ENCODE peak calls at places on chromosomes 13 and 19, in nine cellular contexts. P, S, I, A, G, T, K, B and U are unnamed samples.

GRCh38 chr13:114269281-114269770 is 12.1 kb upstream of the UPF3A start:
- DNase-seq in A (no peak), B (no peak), K (no peak), P (no peak), I (no peak), T (no peak), G (no peak), S (no peak), U (no peak)

GRCh38 chr13:75455962-75456361 is 26.0 kb downstream of the TBC1D4 start:
- DNase-seq in I (no peak), T (no peak), B (no peak), S (no peak), A (no peak), G (no peak), P (no peak), K (no peak), U (no peak)

GRCh38 chr13:43232144-43232840 is 208.9 kb downstream of the DNAJC15 start:
- DNase-seq in K (no peak), I (no peak), B (peak; percentile 67), T (no peak), P (no peak), G (no peak), S (no peak), A (no peak), U (no peak)

GRCh38 chr19:14719162-14719561 is 29.3 kb downstream of the ZNF333 start:
- DNase-seq in I (no peak), P (no peak), G (no peak), A (no peak), B (no peak), K (no peak), S (no peak), T (no peak), U (no peak)

GRCh38 chr19:17075860-17076538 is 422 bp downstream of the MYO9B start:
- DNase-seq in G (no peak), A (no peak), T (peak; percentile 44), I (peak; percentile 35), S (peak; percentile 82), K (peak; percentile 70), B (no peak), P (peak; percentile 29), U (peak; percentile 13)

GRCh38 chr13:47233734-47234133 is 336.9 kb upstream of the HTR2A start:
- DNase-seq in T (peak; percentile 24), G (no peak), S (no peak), I (no peak), K (no peak), A (no peak), B (no peak), P (no peak), U (no peak)

GRCh38 chr13:106373304-106373988 is 162.0 kb downstream of the EFNB2 start:
- DNase-seq in G (no peak), T (no peak), K (no peak), S (no peak), A (no peak), I (no peak), P (no peak), B (peak; percentile 24), U (no peak)

GRCh38 chr13:109275848-109276247 is 510.5 kb downstream of the IRS2 start:
- DNase-seq in T (no peak), G (peak; percentile 79), B (no peak), P (peak; percentile 28), K (no peak), A (no peak), S (peak; percentile 51), I (no peak), U (peak; percentile 40)

GRCh38 chr13:75426421-75426820 is 55.5 kb downstream of the TBC1D4 start:
- DNase-seq in K (no peak), G (no peak), T (peak; percentile 34), P (no peak), B (no peak), S (no peak), A (no peak), I (no peak), U (peak; percentile 77)

GRCh38 chr19:58409010-58409790 is 751 bp downstream of the ZNF584 start:
- DNase-seq in A (no peak), G (peak; percentile 65), T (no peak), K (peak; percentile 72), I (no peak), B (no peak), P (peak; percentile 66), S (peak; percentile 37), U (no peak)

GRCh38 chr13:80530902-80531301 is 190.0 kb upstream of the SPRY2 start:
- DNase-seq in I (no peak), S (no peak), T (no peak), A (no peak), G (no peak), B (no peak), K (no peak), P (no peak), U (no peak)

GRCh38 chr13:33270906-33271538 is 14.5 kb downstream of the STARD13 start:
- DNase-seq in T (no peak), I (no peak), B (peak; percentile 86), P (no peak), S (no peak), A (no peak), G (no peak), K (no peak), U (no peak)

GRCh38 chr13:74288361-74288911 is 154.2 kb upstream of the KLF12 start:
- DNase-seq in G (peak; percentile 59), I (no peak), P (peak; percentile 71), K (peak; percentile 54), T (no peak), A (no peak), B (peak; percentile 14), S (peak; percentile 46), U (peak; percentile 21)

GRCh38 chr19:30492581-30492980 is 120.4 kb downstream of the ZNF536 start:
- DNase-seq in I (no peak), S (peak; percentile 32), G (no peak), T (no peak), A (no peak), P (no peak), B (no peak), K (no peak), U (no peak)

DNA sequence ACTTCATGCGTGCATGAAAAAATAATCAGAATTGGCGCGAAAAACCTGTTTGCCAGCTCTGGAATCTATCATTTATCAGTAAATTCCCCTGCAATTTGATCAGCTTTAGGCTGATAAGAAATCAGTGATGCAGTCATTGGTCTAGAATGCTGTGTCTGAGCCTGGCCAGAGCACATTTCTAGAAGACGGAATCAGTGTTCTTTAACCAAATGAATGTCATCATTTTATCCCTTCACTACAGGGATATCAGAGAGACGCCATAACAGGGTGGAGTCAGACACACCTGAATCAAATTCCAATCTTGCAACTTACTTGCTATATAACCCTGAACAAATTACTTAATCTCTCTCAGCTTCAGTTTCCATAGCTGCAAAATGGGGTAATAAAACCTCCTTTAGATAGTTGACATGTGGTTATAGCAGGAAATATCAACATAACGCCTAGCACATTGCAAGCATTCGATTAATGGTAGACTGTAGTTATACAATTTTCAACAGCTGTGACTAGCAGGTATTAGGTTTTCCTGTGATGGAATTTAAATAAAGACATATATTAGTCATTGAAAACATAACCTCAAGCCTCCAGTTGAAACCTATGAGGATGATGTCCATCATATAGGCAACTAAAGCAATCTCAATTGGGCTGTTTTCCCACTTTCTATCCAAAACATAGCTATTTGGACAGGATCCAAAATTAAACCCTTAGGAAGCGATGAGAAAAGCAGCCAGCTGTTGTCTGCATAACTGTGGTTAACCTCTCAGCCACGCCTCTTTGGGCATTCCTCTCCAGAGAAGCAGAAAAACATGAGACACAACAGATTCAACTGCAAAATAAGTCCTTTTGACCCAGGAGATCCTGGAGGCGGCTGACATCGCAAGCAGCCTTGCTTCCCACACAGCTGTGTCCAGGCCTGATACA is 51.6 kb upstream of the UBL3 start:
- DNase-seq in K (no peak), P (peak; percentile 32), S (no peak), I (peak; percentile 14), A (peak; percentile 79), T (peak; percentile 68), G (no peak), B (peak; percentile 96), U (peak; percentile 92)
- H3K4me3 ChIP-seq in K (no peak overlapping the region), P (no peak overlapping the region), S (no peak overlapping the region), I (peak overlapping the region; percentile 31), A (no peak overlapping the region), T (peak overlapping the region; percentile 11), G (no peak overlapping the region), B (no peak overlapping the region), U (no peak overlapping the region)

GRCh38 chr19:47813995-47814328 is 7.8 kb upstream of the CRX start:
- DNase-seq in G (no peak), T (no peak), K (no peak), B (no peak), S (no peak), A (no peak), I (no peak), P (no peak), U (no peak)

DNA sequence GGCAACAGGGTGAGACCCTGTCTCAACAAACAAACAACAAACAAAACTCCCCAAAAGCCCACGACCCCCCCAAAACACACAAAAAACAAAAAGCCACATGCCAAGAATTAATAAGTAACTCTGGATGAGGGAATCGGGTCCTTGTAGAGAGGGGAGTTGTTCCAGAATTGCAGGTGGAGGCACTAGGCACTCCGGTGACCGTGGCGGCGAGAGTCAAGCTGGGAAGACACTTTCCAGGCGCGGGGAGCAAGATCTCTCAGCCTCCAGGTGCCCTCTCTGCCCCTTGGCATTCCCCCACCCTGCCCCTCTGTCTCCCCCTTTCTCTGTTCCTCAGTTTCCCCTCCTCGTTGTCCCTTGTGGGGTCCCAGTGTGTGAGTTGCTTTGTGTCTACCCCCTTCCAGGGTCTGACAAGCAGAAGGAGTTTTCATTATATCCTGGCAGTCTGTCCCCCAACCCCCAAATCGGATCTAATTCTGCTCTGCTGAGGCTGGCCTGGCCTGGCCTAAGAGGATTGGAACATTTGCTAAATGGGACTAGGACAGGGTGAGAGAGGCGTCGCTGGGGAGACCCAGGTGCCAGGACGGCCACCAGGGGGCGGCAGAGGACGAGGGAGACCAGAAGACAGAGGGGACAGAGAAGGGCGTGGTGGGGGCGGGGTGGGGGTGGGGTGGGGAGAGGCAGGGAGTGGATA is 8.3 kb upstream of the CRX start:
- DNase-seq in G (peak; percentile 99), B (peak; percentile 41), S (peak; percentile 93), I (peak; percentile 74), A (no peak), P (peak; percentile 88), K (peak; percentile 94), T (peak; percentile 28), U (peak; percentile 32)
- TF ChIP-seq CTCF in G (peak; percentile 81), B (peak; percentile 60), S (peak; percentile 71), I (peak; percentile 62), A (peak; percentile 71), P (peak; percentile 62), K (peak; percentile 52), T (no peak), U (peak; percentile 46)

GRCh38 chr19:1168877-1169791 is 4.9 kb downstream of the SBNO2 start:
- DNase-seq in P (no peak), I (no peak), T (no peak), G (no peak), S (no peak), A (no peak), B (peak; percentile 86), K (peak; percentile 66), U (peak; percentile 92)
- H3K4me3 ChIP-seq in P (peak overlapping the region; percentile 60), I (no peak overlapping the region), T (peak overlapping the region; percentile 91), G (no peak overlapping the region), S (no peak overlapping the region), A (no peak overlapping the region), B (peak overlapping the region; percentile 86), K (peak overlapping the region; percentile 14), U (peak overlapping the region; percentile 67)

DNA sequence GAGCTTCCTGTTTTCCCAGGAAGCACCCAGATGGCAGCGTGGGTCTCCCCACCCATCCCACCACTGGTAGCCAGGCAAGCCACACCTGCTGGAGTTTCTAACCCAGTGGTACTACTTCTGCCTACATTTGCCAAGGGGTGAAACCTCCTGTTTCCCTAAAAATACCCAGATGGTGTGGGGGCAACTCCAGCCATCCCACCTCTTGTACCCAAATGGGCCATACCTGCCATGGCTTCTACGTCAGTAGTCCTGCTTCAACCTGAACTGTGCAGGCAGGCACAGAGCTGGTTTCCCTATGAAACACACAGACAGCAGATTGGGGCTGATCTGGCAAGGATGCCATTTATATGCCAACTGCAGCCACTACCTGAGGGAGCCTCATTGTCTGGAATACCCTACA is 809.4 kb upstream of the MIR17HG start:
- DNase-seq in B (no peak), G (no peak), T (no peak), A (no peak), P (no peak), I (no peak), K (no peak), S (no peak), U (no peak)
- TF ChIP-seq CTCF in B (no peak), G (no peak), T (no peak), A (no peak), P (no peak), I (no peak), K (no peak), S (no peak), U (no peak)